ENCODE peak calls at places on chromosomes 3 and 15, in ten cellular contexts. One of them, this sample, is unnamed. For H3K27me3 and H3K4me1, the result is how much of the 10 kb centered on the place peaks cover.

GRCh38 chr3:144031938-144032337 is 60.3 kb downstream of the DIPK2A start:
- DNase-seq in testis: peak
- DNase-seq in endothelial cell of umbilical vein: no peak
- DNase-seq in heart right ventricle: peak
- DNase-seq in ovary: peak
- DNase-seq in lower lobe of right lung: no peak
- DNase-seq in Panc1: no peak
- DNase-seq in H1: no peak
- DNase-seq in psoas muscle: peak
- DNase-seq in Peyer's patch: no peak
- DNase-seq in this sample: peak

GRCh38 chr3:55524565-55525244 is 37.6 kb upstream of the WNT5A start:
- DNase-seq in heart right ventricle: no peak
- DNase-seq in lower lobe of right lung: no peak
- DNase-seq in H1: no peak
- DNase-seq in testis: no peak
- DNase-seq in psoas muscle: no peak
- DNase-seq in ovary: no peak
- DNase-seq in Peyer's patch: no peak
- DNase-seq in endothelial cell of umbilical vein: no peak
- DNase-seq in Panc1: no peak
- DNase-seq in this sample: no peak

GRCh38 chr3:159824341-159824740 is 164.3 kb upstream of the IL12A start:
- DNase-seq in Panc1: peak
- DNase-seq in psoas muscle: no peak
- DNase-seq in heart right ventricle: no peak
- DNase-seq in endothelial cell of umbilical vein: peak
- DNase-seq in H1: no peak
- DNase-seq in testis: no peak
- DNase-seq in ovary: no peak
- DNase-seq in lower lobe of right lung: no peak
- DNase-seq in Peyer's patch: no peak
- DNase-seq in this sample: no peak

GRCh38 chr3:71987089-71987735 is 202.3 kb upstream of the PROK2 start:
- DNase-seq in psoas muscle: no peak
- DNase-seq in heart right ventricle: no peak
- DNase-seq in H1: no peak
- DNase-seq in Panc1: no peak
- DNase-seq in testis: peak
- DNase-seq in ovary: no peak
- DNase-seq in lower lobe of right lung: no peak
- DNase-seq in endothelial cell of umbilical vein: peak
- DNase-seq in Peyer's patch: no peak
- DNase-seq in this sample: no peak

GRCh38 chr3:14606663-14607339 is 44.8 kb upstream of the CCDC174 start:
- DNase-seq in psoas muscle: no peak
- DNase-seq in lower lobe of right lung: no peak
- DNase-seq in testis: no peak
- DNase-seq in H1: no peak
- DNase-seq in heart right ventricle: no peak
- DNase-seq in Peyer's patch: no peak
- DNase-seq in ovary: no peak
- DNase-seq in Panc1: no peak
- DNase-seq in endothelial cell of umbilical vein: no peak
- DNase-seq in this sample: no peak

GRCh38 chr3:160378331-160379109 is 20.5 kb downstream of the IFT80 start:
- DNase-seq in heart right ventricle: no peak
- DNase-seq in H1: no peak
- DNase-seq in psoas muscle: no peak
- DNase-seq in Panc1: no peak
- DNase-seq in endothelial cell of umbilical vein: no peak
- DNase-seq in Peyer's patch: no peak
- DNase-seq in ovary: no peak
- DNase-seq in testis: peak
- DNase-seq in lower lobe of right lung: no peak
- DNase-seq in this sample: no peak

GRCh38 chr3:46593979-46594378 is 18.3 kb upstream of the FAM240A start:
- DNase-seq in Peyer's patch: no peak
- DNase-seq in testis: no peak
- DNase-seq in endothelial cell of umbilical vein: no peak
- DNase-seq in psoas muscle: no peak
- DNase-seq in H1: no peak
- DNase-seq in Panc1: no peak
- DNase-seq in heart right ventricle: no peak
- DNase-seq in lower lobe of right lung: no peak
- DNase-seq in ovary: no peak
- DNase-seq in this sample: no peak

GRCh38 chr15:62035256-62035908 is 24.9 kb downstream of the VPS13C start:
- DNase-seq in H1: no peak
- DNase-seq in Panc1: no peak
- DNase-seq in heart right ventricle: no peak
- DNase-seq in psoas muscle: no peak
- DNase-seq in Peyer's patch: no peak
- DNase-seq in lower lobe of right lung: no peak
- DNase-seq in ovary: no peak
- DNase-seq in endothelial cell of umbilical vein: peak
- DNase-seq in testis: no peak
- DNase-seq in this sample: no peak

GRCh38 chr3:116001063-116001765 is 377.9 kb downstream of the GAP43 start:
- DNase-seq in endothelial cell of umbilical vein: no peak
- DNase-seq in psoas muscle: no peak
- DNase-seq in heart right ventricle: no peak
- DNase-seq in Peyer's patch: no peak
- DNase-seq in lower lobe of right lung: no peak
- DNase-seq in ovary: no peak
- DNase-seq in Panc1: no peak
- DNase-seq in testis: no peak
- DNase-seq in H1: no peak
- DNase-seq in this sample: peak

GRCh38 chr3:189508784-189509489 is 122.3 kb upstream of the TP63 start:
- DNase-seq in heart right ventricle: no peak
- DNase-seq in Peyer's patch: no peak
- DNase-seq in testis: no peak
- DNase-seq in lower lobe of right lung: no peak
- DNase-seq in endothelial cell of umbilical vein: no peak
- DNase-seq in ovary: no peak
- DNase-seq in psoas muscle: no peak
- DNase-seq in H1: no peak
- DNase-seq in Panc1: no peak
- DNase-seq in this sample: no peak

GRCh38 chr3:50304601-50305000 is 1.2 kb upstream of the HYAL1 start:
- DNase-seq in psoas muscle: no peak
- DNase-seq in endothelial cell of umbilical vein: no peak
- DNase-seq in H1: no peak
- DNase-seq in Panc1: no peak
- DNase-seq in testis: no peak
- DNase-seq in ovary: no peak
- DNase-seq in lower lobe of right lung: no peak
- DNase-seq in heart right ventricle: no peak
- DNase-seq in Peyer's patch: no peak
- DNase-seq in this sample: no peak

GRCh38 chr3:108487439-108487838 is 23.0 kb downstream of the MYH15 start:
- DNase-seq in lower lobe of right lung: no peak
- DNase-seq in Peyer's patch: no peak
- DNase-seq in Panc1: no peak
- DNase-seq in ovary: no peak
- DNase-seq in endothelial cell of umbilical vein: no peak
- DNase-seq in psoas muscle: no peak
- DNase-seq in testis: no peak
- DNase-seq in H1: no peak
- DNase-seq in heart right ventricle: no peak
- DNase-seq in this sample: no peak

GRCh38 chr15:77810180-77810579 is 177.5 kb upstream of the LINGO1 start:
- DNase-seq in lower lobe of right lung: no peak
- DNase-seq in ovary: no peak
- DNase-seq in testis: no peak
- DNase-seq in H1: no peak
- DNase-seq in Peyer's patch: no peak
- DNase-seq in Panc1: no peak
- DNase-seq in heart right ventricle: peak
- DNase-seq in psoas muscle: no peak
- DNase-seq in endothelial cell of umbilical vein: no peak
- DNase-seq in this sample: no peak
- H3K27me3 ChIP-seq in lower lobe of right lung: under half
- H3K27me3 ChIP-seq in ovary: under half
- H3K27me3 ChIP-seq in testis: under half
- H3K27me3 ChIP-seq in H1: under half
- H3K27me3 ChIP-seq in Peyer's patch: under half
- H3K27me3 ChIP-seq in Panc1: under half
- H3K27me3 ChIP-seq in heart right ventricle: under half
- H3K27me3 ChIP-seq in psoas muscle: under half
- H3K27me3 ChIP-seq in endothelial cell of umbilical vein: under half
- H3K27me3 ChIP-seq in this sample: under half

GRCh38 chr15:90557651-90558084 is 27.9 kb downstream of the CRTC3 start:
- DNase-seq in Panc1: no peak
- DNase-seq in lower lobe of right lung: peak
- DNase-seq in endothelial cell of umbilical vein: peak
- DNase-seq in heart right ventricle: peak
- DNase-seq in Peyer's patch: peak
- DNase-seq in psoas muscle: peak
- DNase-seq in H1: no peak
- DNase-seq in testis: peak
- DNase-seq in ovary: peak
- DNase-seq in this sample: peak

GRCh38 chr15:90559119-90559518 is 29.4 kb downstream of the CRTC3 start:
- DNase-seq in Peyer's patch: no peak
- DNase-seq in heart right ventricle: no peak
- DNase-seq in Panc1: no peak
- DNase-seq in ovary: no peak
- DNase-seq in testis: no peak
- DNase-seq in psoas muscle: no peak
- DNase-seq in endothelial cell of umbilical vein: no peak
- DNase-seq in H1: no peak
- DNase-seq in lower lobe of right lung: no peak
- DNase-seq in this sample: no peak

GRCh38 chr15:90558182-90558581 is 28.5 kb downstream of the CRTC3 start:
- DNase-seq in testis: peak
- DNase-seq in H1: no peak
- DNase-seq in Panc1: no peak
- DNase-seq in psoas muscle: peak
- DNase-seq in heart right ventricle: peak
- DNase-seq in Peyer's patch: no peak
- DNase-seq in lower lobe of right lung: no peak
- DNase-seq in endothelial cell of umbilical vein: peak
- DNase-seq in ovary: no peak
- DNase-seq in this sample: peak

GRCh38 chr15:90560229-90560771 is 30.6 kb downstream of the CRTC3 start:
- DNase-seq in testis: peak
- DNase-seq in H1: no peak
- DNase-seq in endothelial cell of umbilical vein: peak
- DNase-seq in Panc1: no peak
- DNase-seq in ovary: no peak
- DNase-seq in heart right ventricle: peak
- DNase-seq in lower lobe of right lung: no peak
- DNase-seq in Peyer's patch: no peak
- DNase-seq in psoas muscle: peak
- DNase-seq in this sample: peak

GRCh38 chr15:90557147-90557546 is 27.4 kb downstream of the CRTC3 start:
- DNase-seq in lower lobe of right lung: no peak
- DNase-seq in H1: no peak
- DNase-seq in Peyer's patch: no peak
- DNase-seq in testis: no peak
- DNase-seq in ovary: no peak
- DNase-seq in endothelial cell of umbilical vein: no peak
- DNase-seq in Panc1: no peak
- DNase-seq in heart right ventricle: no peak
- DNase-seq in psoas muscle: no peak
- DNase-seq in this sample: no peak
- H3K4me1 ChIP-seq in lower lobe of right lung: half or more
- H3K4me1 ChIP-seq in H1: under half
- H3K4me1 ChIP-seq in Peyer's patch: under half
- H3K4me1 ChIP-seq in testis: half or more
- H3K4me1 ChIP-seq in ovary: under half
- H3K4me1 ChIP-seq in endothelial cell of umbilical vein: under half
- H3K4me1 ChIP-seq in Panc1: under half
- H3K4me1 ChIP-seq in heart right ventricle: half or more
- H3K4me1 ChIP-seq in psoas muscle: half or more
- H3K4me1 ChIP-seq in this sample: under half

DNA sequence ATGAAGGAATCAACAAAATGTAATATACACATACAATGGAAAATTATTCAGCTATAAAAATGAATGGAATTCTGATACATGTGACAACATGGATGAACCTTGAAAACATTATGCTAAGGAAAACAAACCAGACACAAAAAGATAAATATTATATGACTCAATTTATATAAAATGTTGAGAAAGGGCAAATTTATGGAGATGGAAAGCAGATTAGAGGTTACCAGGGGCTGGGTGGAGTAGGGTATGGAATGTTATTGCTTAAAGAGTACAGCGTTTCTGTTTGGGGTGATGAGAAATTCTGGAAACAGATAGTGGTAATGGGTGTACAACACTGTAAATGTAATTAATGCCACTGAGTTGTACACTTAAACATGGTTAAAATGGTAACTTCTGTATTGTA is 50.9 kb downstream of the EMC4 start:
- DNase-seq in psoas muscle: no peak
- DNase-seq in H1: no peak
- DNase-seq in ovary: no peak
- DNase-seq in heart right ventricle: no peak
- DNase-seq in lower lobe of right lung: no peak
- DNase-seq in Peyer's patch: no peak
- DNase-seq in testis: no peak
- DNase-seq in endothelial cell of umbilical vein: no peak
- DNase-seq in Panc1: no peak
- DNase-seq in this sample: no peak
- H3K4me3 ChIP-seq in psoas muscle: no peak
- H3K4me3 ChIP-seq in H1: no peak
- H3K4me3 ChIP-seq in ovary: no peak
- H3K4me3 ChIP-seq in heart right ventricle: no peak
- H3K4me3 ChIP-seq in lower lobe of right lung: no peak
- H3K4me3 ChIP-seq in Peyer's patch: no peak
- H3K4me3 ChIP-seq in testis: no peak
- H3K4me3 ChIP-seq in endothelial cell of umbilical vein: no peak
- H3K4me3 ChIP-seq in Panc1: no peak
- H3K4me3 ChIP-seq in this sample: no peak

DNA sequence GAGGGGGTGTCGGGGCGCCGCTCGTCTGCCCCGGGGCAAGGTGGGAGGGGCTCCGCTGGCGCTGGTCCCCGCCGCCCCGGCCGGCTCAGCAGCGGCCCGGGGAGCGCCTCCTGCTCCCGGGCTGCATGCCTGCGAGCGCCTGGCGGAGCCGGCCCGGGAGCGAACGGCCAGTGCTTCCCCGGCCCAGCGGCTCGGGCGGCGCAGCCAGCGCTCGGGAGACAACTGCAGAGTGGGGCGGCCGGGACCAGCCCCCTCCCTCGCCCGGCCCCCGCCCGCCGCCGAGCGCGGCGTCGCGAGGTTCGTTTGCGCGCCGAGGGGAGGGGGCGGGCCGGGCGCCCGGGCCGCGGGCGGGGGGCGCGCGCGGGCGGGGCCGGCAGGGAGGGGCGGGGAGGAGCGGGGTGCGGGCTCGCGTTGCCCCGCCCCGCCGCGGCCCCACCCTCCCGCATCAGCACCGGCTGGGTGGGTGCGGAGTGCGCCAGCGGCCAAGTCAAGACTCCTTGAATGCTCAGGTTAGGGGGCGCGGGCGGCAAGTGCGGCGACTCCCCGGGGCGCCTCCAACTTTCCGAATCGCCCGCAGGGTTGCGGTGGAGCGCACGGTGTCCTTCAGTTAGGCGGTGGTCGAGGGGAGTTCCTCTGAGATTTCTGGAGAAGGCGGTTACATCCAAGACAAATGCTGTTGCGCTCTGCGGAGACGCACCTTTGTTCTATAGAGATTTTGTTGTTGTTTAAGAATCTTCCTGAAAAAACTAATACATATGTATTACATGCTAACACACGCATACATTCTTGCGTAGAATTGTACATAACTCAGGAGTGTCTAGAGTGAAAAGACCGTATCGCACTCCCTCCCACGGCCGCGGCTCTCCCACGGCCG is at the start of gene RGMA:
- DNase-seq in Peyer's patch: no peak
- DNase-seq in ovary: peak
- DNase-seq in psoas muscle: peak
- DNase-seq in endothelial cell of umbilical vein: no peak
- DNase-seq in H1: peak
- DNase-seq in Panc1: no peak
- DNase-seq in testis: peak
- DNase-seq in lower lobe of right lung: no peak
- DNase-seq in heart right ventricle: peak
- DNase-seq in this sample: peak
- H3K27me3 ChIP-seq in Peyer's patch: under half
- H3K27me3 ChIP-seq in ovary: under half
- H3K27me3 ChIP-seq in psoas muscle: under half
- H3K27me3 ChIP-seq in endothelial cell of umbilical vein: half or more
- H3K27me3 ChIP-seq in H1: under half
- H3K27me3 ChIP-seq in Panc1: under half
- H3K27me3 ChIP-seq in testis: under half
- H3K27me3 ChIP-seq in lower lobe of right lung: half or more
- H3K27me3 ChIP-seq in heart right ventricle: under half
- H3K27me3 ChIP-seq in this sample: under half

This sample was measured in right cardiac atrium.